ENCODE peak calls at places on chromosomes 13 and 19, in six cellular contexts. L, T, O, X, B and S are unnamed samples. For H3K4me1, the result is how much of the 10 kb centered on the place peaks cover.

GRCh38 chr13:66992183-66992582 is 238.0 kb downstream of the PCDH9 start:
- DNase-seq in L (no peak), T (no peak), O (no peak), X (peak), B (no peak), S (no peak)

GRCh38 chr19:49339364-49340068 is 4.3 kb downstream of the CD37 start:
- DNase-seq in L (peak), T (peak), O (peak), X (peak), B (peak), S (peak)

GRCh38 chr19:50569938-50570540 is 1.8 kb upstream of the LRRC4B start:
- DNase-seq in L (no peak), T (no peak), O (no peak), X (no peak), B (no peak), S (no peak)

GRCh38 chr13:113423225-113424170 is 29.8 kb downstream of the ADPRHL1 start:
- DNase-seq in L (no peak), T (no peak), O (no peak), X (no peak), B (no peak), S (no peak)

GRCh38 chr13:99335603-99336002 is 28.4 kb upstream of the GPR183 start:
- DNase-seq in L (no peak), T (no peak), O (no peak), X (no peak), B (no peak), S (no peak)

GRCh38 chr19:40771101-40771539 is 4.2 kb upstream of the MIA start:
- DNase-seq in L (no peak), T (no peak), O (no peak), X (no peak), B (no peak), S (no peak)

GRCh38 chr13:44470623-44471562 is 97.3 kb downstream of the SERP2 start:
- DNase-seq in L (no peak), T (no peak), O (peak), X (peak), B (no peak), S (no peak)

GRCh38 chr13:25963681-25964080 is 88.1 kb downstream of the SHISA2 start:
- DNase-seq in L (no peak), T (no peak), O (no peak), X (no peak), B (no peak), S (no peak)

GRCh38 chr13:77980592-77980991 is 62.0 kb upstream of the EDNRB start:
- DNase-seq in L (no peak), T (no peak), O (no peak), X (peak), B (no peak), S (no peak)

GRCh38 chr19:7968796-7969559 is 25.5 kb upstream of the TIMM44 start:
- DNase-seq in L (no peak), T (no peak), O (peak), X (no peak), B (no peak), S (no peak)

GRCh38 chr19:33960566-33960965 is 163.9 kb downstream of the KCTD15 start:
- DNase-seq in L (no peak), T (no peak), O (no peak), X (no peak), B (no peak), S (no peak)

GRCh38 chr13:27035892-27036235 is 135.7 kb downstream of the USP12 start:
- DNase-seq in L (peak), T (no peak), O (no peak), X (peak), B (no peak), S (no peak)

GRCh38 chr13:68988176-68988575 is 1119.5 kb upstream of the ATXN8OS start:
- DNase-seq in L (no peak), T (no peak), O (no peak), X (no peak), B (no peak), S (no peak)

GRCh38 chr13:109126973-109127615 is 497.7 kb downstream of the MYO16 start:
- DNase-seq in L (no peak), T (no peak), O (no peak), X (no peak), B (no peak), S (no peak)

GRCh38 chr19:49506575-49507105 is 5.8 kb upstream of the FCGRT start:
- DNase-seq in L (no peak), T (peak), O (peak), X (no peak), B (no peak), S (no peak)

GRCh38 chr13:108214511-108215383 is 589 bp downstream of the LIG4 start:
- DNase-seq in L (peak), T (no peak), O (no peak), X (no peak), B (no peak), S (peak)

GRCh38 chr19:48391100-48392005 is at the start of gene KDELR1:
- DNase-seq in L (peak), T (peak), O (peak), X (peak), B (peak), S (peak)

GRCh38 chr13:51906581-51906980 is 44.8 kb downstream of the CCDC70 start:
- DNase-seq in L (peak), T (peak), O (no peak), X (no peak), B (no peak), S (no peak)

GRCh38 chr13:110001622-110002275 is 215.4 kb upstream of the IRS2 start:
- DNase-seq in L (no peak), T (no peak), O (no peak), X (peak), B (no peak), S (no peak)

GRCh38 chr13:29170451-29171082 is 350.4 kb downstream of the MTUS2 start:
- DNase-seq in L (no peak), T (no peak), O (no peak), X (no peak), B (no peak), S (no peak)

GRCh38 chr19:41302624-41303351 is 7.2 kb upstream of the CCDC97 start:
- DNase-seq in L (no peak), T (peak), O (no peak), X (no peak), B (no peak), S (no peak)

GRCh38 chr19:55149078-55150003 is at the start of gene TNNT1:
- DNase-seq in L (no peak), T (no peak), O (peak), X (no peak), B (no peak), S (peak)

GRCh38 chr19:50486823-50487515 is 10.3 kb upstream of the GARIN5A start:
- DNase-seq in L (no peak), T (no peak), O (peak), X (peak), B (no peak), S (no peak)

GRCh38 chr19:50455992-50456391 is 20.3 kb upstream of the EMC10 start:
- DNase-seq in L (no peak), T (no peak), O (no peak), X (no peak), B (no peak), S (no peak)

GRCh38 chr13:101049166-101049850 is 367.0 kb downstream of the NALCN start:
- DNase-seq in L (no peak), T (no peak), O (no peak), X (no peak), B (no peak), S (no peak)

GRCh38 chr13:91506759-91507158 is 108.3 kb downstream of the GPC5 start:
- DNase-seq in L (no peak), T (no peak), O (no peak), X (no peak), B (no peak), S (no peak)

GRCh38 chr19:43751466-43752220 is 3.1 kb downstream of the SMG9 start:
- DNase-seq in L (no peak), T (no peak), O (no peak), X (peak), B (no peak), S (no peak)

GRCh38 chr19:4633140-4633967 is 6.0 kb upstream of the TNFAIP8L1 start:
- DNase-seq in L (no peak), T (peak), O (peak), X (peak), B (no peak), S (peak)

GRCh38 chr13:41267106-41267505 is 3.7 kb upstream of the MTRF1 start:
- DNase-seq in L (no peak), T (no peak), O (no peak), X (peak), B (no peak), S (no peak)

GRCh38 chr19:16143399-16144215 is at the start of gene HSH2D:
- DNase-seq in L (no peak), T (peak), O (no peak), X (no peak), B (no peak), S (no peak)

GRCh38 chr13:45482571-45483173 is 17.9 kb downstream of the COG3 start:
- DNase-seq in L (no peak), T (no peak), O (no peak), X (peak), B (no peak), S (no peak)

GRCh38 chr19:2774953-2775555 is 8.0 kb downstream of the SGTA start:
- DNase-seq in L (no peak), T (no peak), O (no peak), X (no peak), B (no peak), S (no peak)

GRCh38 chr19:3146677-3147100 is 10.9 kb downstream of the GNA15 start:
- DNase-seq in L (no peak), T (peak), O (peak), X (no peak), B (no peak), S (no peak)

GRCh38 chr13:67951431-67951830 is 721.3 kb upstream of the PCDH9 start:
- DNase-seq in L (no peak), T (no peak), O (no peak), X (no peak), B (no peak), S (no peak)

GRCh38 chr19:6362024-6362344 is 653 bp downstream of the CLPP start:
- DNase-seq in L (no peak), T (no peak), O (no peak), X (no peak), B (no peak), S (no peak)

GRCh38 chr19:40858109-40858508 is 7.9 kb upstream of the CYP2A6 start:
- DNase-seq in L (no peak), T (no peak), O (no peak), X (no peak), B (no peak), S (no peak)

GRCh38 chr19:45101796-45102195 is 8.8 kb downstream of the PPP1R37 start:
- DNase-seq in L (no peak), T (no peak), O (no peak), X (no peak), B (no peak), S (no peak)

GRCh38 chr19:45103625-45104319 is 10.8 kb downstream of the PPP1R37 start:
- DNase-seq in L (no peak), T (no peak), O (no peak), X (no peak), B (no peak), S (no peak)

GRCh38 chr19:45103200-45103624 is 10.2 kb downstream of the PPP1R37 start:
- DNase-seq in L (no peak), T (no peak), O (no peak), X (no peak), B (no peak), S (no peak)

GRCh38 chr19:45100797-45101196 is 7.8 kb downstream of the PPP1R37 start:
- DNase-seq in L (no peak), T (no peak), O (no peak), X (peak), B (no peak), S (no peak)

GRCh38 chr19:45102481-45102880 is 9.5 kb downstream of the PPP1R37 start:
- DNase-seq in L (no peak), T (no peak), O (no peak), X (no peak), B (no peak), S (no peak)
- H3K4me1 ChIP-seq in L (half or more), T (under half), O (under half), X (under half), B (under half), S (under half)

GRCh38 chr13:63337921-63338320 is 1922.3 kb upstream of the PCDH20 start:
- DNase-seq in L (no peak), T (no peak), O (no peak), X (no peak), B (no peak), S (no peak)
- H3K4me3 ChIP-seq in L (no peak), T (no peak), O (no peak), X (no peak), B (no peak), S (no peak)

GRCh38 chr19:1155352-1156304 is 18.4 kb downstream of the SBNO2 start:
- DNase-seq in L (no peak), T (no peak), O (no peak), X (no peak), B (no peak), S (no peak)

GRCh38 chr19:1156305-1156801 is 17.7 kb downstream of the SBNO2 start:
- DNase-seq in L (no peak), T (no peak), O (no peak), X (no peak), B (no peak), S (no peak)

GRCh38 chr19:1153891-1154730 is 20.0 kb downstream of the SBNO2 start:
- DNase-seq in L (no peak), T (no peak), O (no peak), X (no peak), B (no peak), S (no peak)

GRCh38 chr19:1156830-1157615 is 17.0 kb downstream of the SBNO2 start:
- DNase-seq in L (no peak), T (no peak), O (no peak), X (no peak), B (no peak), S (no peak)

DNA sequence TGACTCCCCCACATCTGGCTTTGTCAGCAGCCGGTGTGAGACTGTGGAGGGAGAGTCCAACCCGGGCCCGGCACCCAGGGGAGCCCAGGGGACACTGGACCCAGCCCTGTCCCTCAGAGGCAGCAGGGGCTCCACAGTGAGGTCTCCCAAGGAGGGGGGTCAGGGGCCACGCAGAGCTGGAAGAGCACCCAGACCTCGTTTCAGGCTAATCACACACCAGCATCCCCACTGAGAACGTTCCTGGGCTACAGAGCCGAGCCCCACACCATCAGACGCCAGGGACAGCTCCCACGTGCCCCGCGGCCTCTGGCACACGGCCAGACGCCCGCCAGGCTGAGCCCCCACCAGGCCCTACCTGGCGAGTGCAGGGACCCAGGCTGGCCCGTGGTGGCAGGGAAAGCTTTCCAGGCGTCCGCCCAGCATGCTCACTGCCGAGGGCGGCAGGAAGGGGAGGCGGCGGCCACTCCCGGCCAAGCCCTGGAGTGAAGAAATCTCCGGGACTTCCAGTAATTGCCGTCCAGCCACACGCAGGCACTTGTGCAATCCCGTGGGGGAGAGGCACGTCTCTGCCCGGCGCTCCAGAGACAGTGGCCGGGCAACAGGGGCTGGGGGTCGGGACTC is 19.2 kb downstream of the SBNO2 start:
- DNase-seq in L (peak), T (peak), O (no peak), X (peak), B (peak), S (peak)
- TF ChIP-seq POLR2A in L (no peak), T (no peak), O (no peak), X (no peak), B (peak), S (peak)

GRCh38 chr19:1672769-1673644 is 20.6 kb upstream of the TCF3 start:
- DNase-seq in L (no peak), T (no peak), O (no peak), X (no peak), B (no peak), S (no peak)
- H3K4me1 ChIP-seq in L (under half), T (under half), O (under half), X (under half), B (under half), S (under half)

GRCh38 chr19:18594096-18594823 is 5.7 kb downstream of the REX1BD start:
- DNase-seq in L (no peak), T (peak), O (peak), X (peak), B (peak), S (peak)

GRCh38 chr19:18591735-18592385 is 3.3 kb downstream of the REX1BD start:
- DNase-seq in L (no peak), T (no peak), O (no peak), X (no peak), B (no peak), S (peak)

GRCh38 chr19:18590273-18591272 is 2.0 kb downstream of the REX1BD start:
- DNase-seq in L (no peak), T (peak), O (peak), X (peak), B (peak), S (peak)

GRCh38 chr19:18594824-18595373 is 6.3 kb downstream of the REX1BD start:
- DNase-seq in L (no peak), T (no peak), O (no peak), X (no peak), B (no peak), S (no peak)

DNA sequence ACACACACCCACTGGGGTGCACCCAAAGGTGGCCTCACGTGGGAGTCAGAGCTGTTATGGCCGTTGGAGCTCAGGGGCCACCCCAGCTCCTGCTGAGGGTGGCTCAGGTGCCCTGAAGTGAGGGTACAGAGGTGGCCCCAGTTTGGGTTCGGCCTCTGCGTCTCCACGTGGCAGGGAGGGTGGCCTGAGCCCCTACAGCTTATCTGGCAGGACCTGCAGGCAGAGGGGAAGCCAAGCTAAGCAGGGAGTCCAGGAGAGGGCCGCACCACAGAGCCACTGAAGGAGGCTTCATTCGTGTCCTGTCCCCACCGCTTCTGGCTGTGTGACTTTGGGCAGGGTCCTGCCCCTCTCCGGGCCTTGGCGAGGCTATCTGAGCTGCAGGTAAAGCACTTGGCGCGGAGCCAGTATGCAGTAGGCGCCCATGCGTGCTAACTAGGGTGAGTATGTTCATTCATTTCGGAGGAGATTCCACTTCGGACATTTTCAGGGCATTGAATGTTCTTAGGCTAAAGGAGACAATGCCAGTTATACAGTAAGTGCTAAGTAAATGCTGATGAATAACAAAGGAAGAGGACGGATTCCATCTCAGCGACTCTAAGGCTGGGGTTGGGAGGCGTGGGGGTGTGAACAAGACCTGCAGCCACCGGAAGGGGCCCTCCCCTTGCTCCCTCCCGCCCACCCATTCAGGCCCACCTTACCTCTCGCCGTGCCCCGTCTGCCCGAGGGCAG is 4.9 kb downstream of the REX1BD start:
- DNase-seq in L (no peak), T (no peak), O (peak), X (no peak), B (no peak), S (no peak)
- H3K4me3 ChIP-seq in L (peak), T (no peak), O (no peak), X (no peak), B (peak), S (no peak)

GRCh38 chr19:14496849-14497346 is 971 bp upstream of the GIPC1 start:
- DNase-seq in L (no peak), T (no peak), O (no peak), X (no peak), B (no peak), S (no peak)

GRCh38 chr19:14494451-14494850 is 1.5 kb downstream of the GIPC1 start:
- DNase-seq in L (no peak), T (no peak), O (no peak), X (no peak), B (no peak), S (no peak)

GRCh38 chr19:14496029-14496848 is at the start of gene GIPC1:
- DNase-seq in L (peak), T (peak), O (peak), X (peak), B (peak), S (peak)

GRCh38 chr19:14495678-14496028 is 274 bp downstream of the GIPC1 start:
- DNase-seq in L (no peak), T (no peak), O (peak), X (no peak), B (no peak), S (no peak)

GRCh38 chr19:14494910-14495677 is 833 bp downstream of the GIPC1 start:
- DNase-seq in L (no peak), T (no peak), O (peak), X (no peak), B (no peak), S (no peak)
- TF ChIP-seq POLR2A in L (no peak), T (no peak), O (no peak), X (no peak), B (no peak), S (no peak)

GRCh38 chr19:28472843-28473242 is 740.1 kb downstream of the UQCRFS1 start:
- DNase-seq in L (no peak), T (peak), O (no peak), X (no peak), B (no peak), S (no peak)

GRCh38 chr19:28469544-28469943 is 743.4 kb downstream of the UQCRFS1 start:
- DNase-seq in L (no peak), T (no peak), O (no peak), X (no peak), B (no peak), S (no peak)

GRCh38 chr19:28468701-28469459 is 744.1 kb downstream of the UQCRFS1 start:
- DNase-seq in L (no peak), T (peak), O (no peak), X (no peak), B (no peak), S (peak)

GRCh38 chr19:28475525-28475924 is 737.4 kb downstream of the UQCRFS1 start:
- DNase-seq in L (no peak), T (no peak), O (no peak), X (no peak), B (no peak), S (no peak)

DNA sequence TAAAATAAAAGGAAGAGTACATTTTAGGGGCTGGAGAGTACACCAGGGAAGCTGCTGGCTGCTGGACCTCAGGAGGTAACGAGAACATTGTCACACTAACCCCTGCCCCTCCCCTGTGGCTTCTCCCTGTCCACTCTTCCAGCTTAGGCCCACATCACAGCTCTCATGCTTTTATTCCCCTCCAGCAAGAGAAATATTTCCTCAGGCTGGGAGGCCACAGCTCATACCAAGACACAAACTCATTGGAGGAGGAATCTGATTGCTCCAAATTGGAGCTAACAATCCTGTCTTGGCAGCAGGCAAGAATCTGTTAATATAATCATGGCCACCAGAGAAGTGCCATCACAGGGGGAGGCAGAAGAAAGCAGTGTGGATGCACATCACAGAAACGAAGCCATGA is 740.8 kb downstream of the UQCRFS1 start:
- DNase-seq in L (no peak), T (no peak), O (no peak), X (no peak), B (no peak), S (no peak)
- H3K4me1 ChIP-seq in L (under half), T (under half), O (under half), X (under half), B (under half), S (under half)